ENCODE peak calls at places on chromosomes 4 and X, in nine cellular contexts. U is neural crest cell; Y is LHCN-M2; V is RCC 7860; W is M059J; A is SJCRH30; Q is T-cell; B is amygdala; P is activated CD4-positive, alpha-beta T cell treated with anti-CD3 and anti-CD28 coated beads for 36 hours. Z is an unnamed sample.
A peak's percentile ranks its signal among the peaks of the same experiment; 100 is the strongest.

GRCh38 chrX:132120913-132121312 is 6.9 kb downstream of the FRMD7 start:
- DNase-seq in U (no peak), Y (no peak), V (no peak), W (no peak), A (no peak), Q (no peak), B (no peak), P (no peak), Z (no peak)

GRCh38 chr4:26896636-26897035 is 36.0 kb downstream of the STIM2 start:
- DNase-seq in U (no peak), Y (peak; percentile 76), V (no peak), W (peak; percentile 19), A (no peak), Q (no peak), B (no peak), P (no peak), Z (no peak)

GRCh38 chr4:111707491-111707890 is 437.8 kb upstream of the FAM241A start:
- DNase-seq in U (no peak), Y (no peak), V (no peak), W (no peak), A (no peak), Q (no peak), B (no peak), P (no peak), Z (no peak)

GRCh38 chr4:5799406-5799805 is 88.4 kb downstream of the EVC start:
- DNase-seq in U (no peak), Y (no peak), V (no peak), W (no peak), A (no peak), Q (no peak), B (no peak), P (no peak), Z (no peak)

GRCh38 chrX:19673334-19674040 is 158.2 kb upstream of the MAP3K15 start:
- DNase-seq in U (no peak), Y (peak; percentile 89), V (peak; percentile 87), W (peak; percentile 97), A (peak; percentile 83), Q (no peak), B (no peak), P (no peak), Z (no peak)

GRCh38 chr4:21522296-21522695 is 426.3 kb downstream of the KCNIP4 start:
- DNase-seq in U (no peak), Y (no peak), V (no peak), W (peak; percentile 36), A (no peak), Q (no peak), B (no peak), P (no peak), Z (no peak)

GRCh38 chr4:114132199-114132598 is 152.8 kb upstream of the ARSJ start:
- DNase-seq in U (no peak), Y (no peak), V (no peak), W (no peak), A (no peak), Q (no peak), B (no peak), P (no peak), Z (no peak)

GRCh38 chrX:153723351-153724251 is 586 bp downstream of the BCAP31 start:
- DNase-seq in U (no peak), Y (no peak), V (peak; percentile 13), W (peak; percentile 71), A (peak; percentile 38), Q (no peak), B (no peak), P (peak; percentile 71), Z (no peak)

GRCh38 chrX:69503835-69504625 is at the start of gene NALF2:
- DNase-seq in U (peak; percentile 55), Y (no peak), V (no peak), W (peak; percentile 55), A (no peak), Q (no peak), B (peak; percentile 25), P (peak; percentile 63), Z (no peak)

GRCh38 chr4:79852305-79852730 is 220.7 kb downstream of the ANTXR2 start:
- DNase-seq in U (no peak), Y (peak; percentile 70), V (no peak), W (no peak), A (peak; percentile 39), Q (no peak), B (no peak), P (no peak), Z (no peak)

GRCh38 chr4:15702941-15703403 is at the start of gene BST1:
- DNase-seq in U (no peak), Y (no peak), V (no peak), W (peak; percentile 47), A (peak; percentile 19), Q (peak; percentile 34), B (peak; percentile 5), P (peak; percentile 70), Z (peak; percentile 53)

GRCh38 chr4:108840426-108840975 is 77.6 kb upstream of the ETNPPL start:
- DNase-seq in U (no peak), Y (peak; percentile 88), V (no peak), W (no peak), A (no peak), Q (no peak), B (no peak), P (peak; percentile 15), Z (no peak)

GRCh38 chr4:8700576-8700975 is 108.0 kb downstream of the CPZ start:
- DNase-seq in U (no peak), Y (no peak), V (no peak), W (no peak), A (no peak), Q (no peak), B (no peak), P (no peak), Z (no peak)